ENCODE peak calls at places on chromosomes 12 and 14, in seven cellular contexts. O is SIG-M5; B is mesothelial cell of epicardium; W is neural progenitor cell; M is PC-9; E is stimulated activated CD4-positive, alpha-beta T cell treated with anti-CD3 and anti-CD28 coated beads, Interleukin-4, amount 100 ng/mL, for 1 hour; P is renal cortical epithelial cell. N is an unnamed sample.

GRCh38 chr12:105974738-105975137 is 164.0 kb downstream of the NUAK1 start:
- DNase-seq in P (no peak), B (no peak), W (no peak), E (no peak), O (no peak), M (no peak), N (no peak)

GRCh38 chr12:1272132-1272531 is 281.1 kb downstream of the ERC1 start:
- DNase-seq in B (no peak), O (no peak), W (no peak), P (no peak), E (no peak), M (no peak), N (no peak)

GRCh38 chr12:3520168-3520567 is 29.2 kb downstream of the PRMT8 start:
- DNase-seq in E (no peak), P (no peak), O (no peak), W (no peak), M (no peak), B (no peak), N (no peak)

GRCh38 chr12:67430708-67431335 is 161.7 kb downstream of the CAND1 start:
- DNase-seq in W (no peak), M (no peak), B (no peak), O (no peak), E (no peak), P (no peak), N (peak)

GRCh38 chr12:124686001-124686884 is 118.8 kb upstream of the NCOR2 start:
- DNase-seq in O (no peak), B (no peak), W (no peak), M (no peak), E (no peak), P (peak), N (no peak)

GRCh38 chr12:30942936-30943335 is 16.4 kb downstream of the TSPAN11 start:
- DNase-seq in M (no peak), P (no peak), B (no peak), E (no peak), W (no peak), O (no peak), N (no peak)

GRCh38 chr12:49296836-49297694 is 2.1 kb downstream of the PRPH start:
- DNase-seq in B (no peak), M (peak), W (peak), E (no peak), O (no peak), P (no peak), N (peak)

GRCh38 chr14:28767239-28767850 is 758 bp downstream of the FOXG1 start:
- DNase-seq in E (no peak), W (no peak), P (no peak), M (no peak), O (no peak), B (no peak), N (no peak)

GRCh38 chr12:132507656-132508055 is 17.7 kb downstream of the FBRSL1 start:
- DNase-seq in P (no peak), O (no peak), W (no peak), M (no peak), B (no peak), E (no peak), N (no peak)

GRCh38 chr12:53069621-53070410 is 9.4 kb downstream of the SPRYD3 start:
- DNase-seq in W (no peak), P (no peak), O (no peak), E (no peak), B (no peak), M (no peak), N (peak)

GRCh38 chr12:125166046-125166445 is 100.8 kb downstream of the AACS start:
- DNase-seq in W (no peak), B (no peak), O (no peak), P (no peak), M (no peak), E (no peak), N (no peak)

GRCh38 chr14:96598332-96598928 is 96.2 kb downstream of the PAPOLA start:
- DNase-seq in O (no peak), B (no peak), E (no peak), W (no peak), P (no peak), M (no peak), N (no peak)

GRCh38 chr14:35146711-35147149 is 24.4 kb downstream of the PRORP start:
- DNase-seq in O (no peak), W (no peak), E (no peak), B (no peak), P (no peak), M (no peak), N (no peak)

N was measured in adrenal gland.